ENCODE peak calls at places on chromosomes 13 and 19, in four cellular contexts. B is foreskin keratinocyte, X is heart right ventricle, G is transverse colon. E is an unnamed sample. For H3K4me1, the result is how much of the 10 kb centered on the place peaks cover.

GRCh38 chr13:112891477-112892401 is 77.3 kb upstream of the MCF2L start:
- DNase-seq in G (no peak), X (no peak), B (no peak), E (peak)

GRCh38 chr13:71117920-71118319 is 749.1 kb downstream of the DACH1 start:
- DNase-seq in G (no peak), B (no peak), X (no peak), E (no peak)

GRCh38 chr13:85108356-85108755 is 690.9 kb downstream of the SLITRK6 start:
- DNase-seq in X (no peak), G (no peak), B (peak), E (no peak)

GRCh38 chr19:17841810-17842662 is 5.7 kb downstream of the JAK3 start:
- DNase-seq in B (peak), X (peak), G (peak), E (peak)

GRCh38 chr13:45179428-45179827 is 21.4 kb downstream of the KCTD4 start:
- DNase-seq in X (no peak), B (no peak), G (no peak), E (no peak)

GRCh38 chr13:37640499-37640898 is 41.9 kb upstream of the POSTN start:
- DNase-seq in B (no peak), G (no peak), X (no peak), E (no peak)

GRCh38 chr13:27599845-27600553 is 20.3 kb downstream of the LNX2 start:
- DNase-seq in G (no peak), B (peak), X (no peak), E (no peak)

GRCh38 chr13:76886005-76886291 is 257 bp downstream of the KCTD12 start:
- DNase-seq in X (no peak), B (no peak), G (no peak), E (no peak)

GRCh38 chr13:36919206-36919832 is 719 bp downstream of the SMAD9 start:
- DNase-seq in X (peak), G (peak), B (no peak), E (peak)

GRCh38 chr13:111388851-111389500 is 68.5 kb downstream of the TEX29 start:
- DNase-seq in G (no peak), X (no peak), B (no peak), E (no peak)

GRCh38 chr13:75333103-75333502 is 148.9 kb downstream of the TBC1D4 start:
- DNase-seq in B (no peak), X (no peak), G (no peak), E (no peak)

GRCh38 chr13:39273953-39274352 is 235.7 kb downstream of the NHLRC3 start:
- DNase-seq in G (peak), X (no peak), B (no peak), E (no peak)

GRCh38 chr19:34732548-34733255 is 1.3 kb upstream of the ZNF181 start:
- DNase-seq in G (peak), B (no peak), X (no peak), E (peak)

GRCh38 chr19:23971598-23971997 is 56.9 kb downstream of the ZNF726 start:
- DNase-seq in X (no peak), G (no peak), B (no peak), E (peak)

GRCh38 chr19:1860821-1861598 is 2.4 kb downstream of the KLF16 start:
- DNase-seq in X (no peak), G (no peak), B (no peak), E (peak)

GRCh38 chr19:1287622-1288527 is 2.2 kb downstream of the EFNA2 start:
- DNase-seq in B (no peak), X (no peak), G (no peak), E (peak)

GRCh38 chr19:40716031-40716654 is 543 bp downstream of the COQ8B start:
- DNase-seq in G (no peak), B (peak), X (no peak), E (no peak)

GRCh38 chr19:40716655-40717324 is at the start of the genes COQ8B and ITPKC:
- DNase-seq in X (peak), B (peak), G (peak), E (peak)

GRCh38 chr19:40718774-40719391 is 2.0 kb downstream of the ITPKC start:
- DNase-seq in B (peak), G (peak), X (peak), E (peak)

GRCh38 chr19:40717880-40718773 is 1.2 kb downstream of the ITPKC start:
- DNase-seq in X (no peak), G (peak), B (no peak), E (peak)

DNA sequence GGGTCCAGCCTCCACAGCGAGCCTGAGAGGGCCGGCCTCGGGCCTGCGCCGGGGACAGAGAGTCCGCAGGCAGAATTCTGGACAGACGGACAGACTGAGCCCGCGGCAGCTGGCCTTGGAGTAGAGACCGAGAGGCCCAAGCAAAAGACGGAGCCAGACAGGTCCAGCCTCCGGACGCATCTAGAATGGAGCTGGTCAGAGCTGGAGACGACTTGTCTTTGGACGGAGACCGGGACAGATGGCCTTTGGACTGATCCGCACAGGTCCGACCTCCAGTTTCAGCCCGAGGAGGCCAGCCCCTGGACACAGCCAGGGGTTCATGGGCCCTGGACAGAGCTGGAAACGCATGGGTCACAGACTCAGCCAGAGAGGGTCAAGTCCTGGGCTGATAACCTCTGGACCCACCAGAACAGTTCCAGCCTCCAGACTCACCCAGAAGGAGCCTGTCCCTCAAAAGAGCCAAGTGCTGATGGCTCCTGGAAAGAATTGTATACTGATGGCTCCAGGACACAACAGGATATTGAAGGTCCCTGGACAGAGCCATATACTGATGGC is 490 bp downstream of the ITPKC start:
- DNase-seq in B (no peak), X (peak), G (no peak), E (no peak)
- H3K4me1 ChIP-seq in B (under half), X (half or more), G (under half), E (under half)

GRCh38 chr19:45046355-45046754 is 7.5 kb downstream of the CLASRP start:
- DNase-seq in X (no peak), B (no peak), G (no peak), E (no peak)
- H3K27ac ChIP-seq in X (peak), B (no peak), G (peak), E (peak)

GRCh38 chr19:50708179-50708879 is 11.3 kb downstream of the SHANK1 start:
- DNase-seq in G (no peak), X (no peak), B (no peak), E (no peak)
- H3K4me1 ChIP-seq in G (under half), X (under half), B (under half), E (under half)

DNA sequence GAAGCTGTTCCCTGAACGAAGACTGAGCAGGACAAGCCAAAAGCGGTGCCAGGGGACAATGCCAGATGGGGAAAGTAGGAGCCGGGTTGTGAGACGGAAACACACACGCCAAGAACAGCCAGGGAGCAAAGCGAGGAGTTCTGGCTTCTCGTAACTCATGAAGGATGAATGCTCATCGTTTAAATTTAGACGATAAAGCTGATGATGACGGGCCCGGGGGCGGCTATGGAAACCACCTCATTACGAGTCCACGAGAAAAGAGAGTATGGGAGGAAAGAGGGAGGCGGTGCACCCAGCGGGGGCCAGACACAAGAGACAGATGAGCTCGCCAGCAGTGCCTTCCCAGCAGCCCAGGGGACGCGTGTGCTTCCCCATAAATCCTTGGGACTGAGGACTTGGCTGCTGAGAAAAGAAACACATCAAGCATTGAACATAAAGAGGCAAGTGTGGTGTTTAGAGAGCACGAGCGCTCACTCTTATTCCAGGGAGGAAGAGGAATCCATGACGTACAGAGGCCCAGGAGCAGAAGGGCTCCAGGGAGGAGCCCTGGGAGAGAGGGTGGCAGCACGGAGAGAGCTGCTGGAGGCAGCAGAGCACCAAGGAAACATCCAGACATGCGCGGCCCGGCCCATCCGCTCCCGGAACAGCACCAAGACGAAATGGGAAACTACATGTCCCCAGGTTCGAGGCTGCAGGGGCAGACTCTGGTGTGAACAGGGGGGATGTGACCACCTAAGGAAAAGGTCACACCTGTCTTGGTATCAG is 70.7 kb downstream of the EPS15L1 start:
- DNase-seq in B (no peak), G (no peak), X (no peak), E (no peak)
- H3K27ac ChIP-seq in B (no peak), G (no peak), X (no peak), E (no peak)

DNA sequence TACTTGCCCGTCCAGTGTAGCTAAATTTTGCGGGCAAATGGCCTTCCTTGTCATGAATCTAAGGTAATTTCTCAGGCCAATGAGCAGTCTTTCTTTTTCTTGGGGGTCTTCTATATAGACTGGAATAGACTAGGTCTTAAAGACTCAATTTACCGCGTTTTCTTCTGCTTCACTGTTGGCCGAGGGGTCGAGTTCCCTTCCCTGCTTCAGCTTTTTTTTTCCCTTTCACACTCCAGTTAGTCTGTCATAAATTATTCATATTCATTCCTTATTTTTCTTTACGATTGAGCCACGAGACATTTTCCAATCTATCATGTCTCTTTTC is 276 bp downstream of the ALG11 start:
- DNase-seq in B (no peak), X (no peak), G (no peak), E (no peak)
- H3K4me1 ChIP-seq in B (under half), X (under half), G (under half), E (under half)

GRCh38 chr19:5686647-5687359 is 3.3 kb upstream of the RPL36 start:
- DNase-seq in X (peak), G (peak), B (peak), E (peak)
- H3K27ac ChIP-seq in X (peak), G (peak), B (peak), E (peak)

DNA sequence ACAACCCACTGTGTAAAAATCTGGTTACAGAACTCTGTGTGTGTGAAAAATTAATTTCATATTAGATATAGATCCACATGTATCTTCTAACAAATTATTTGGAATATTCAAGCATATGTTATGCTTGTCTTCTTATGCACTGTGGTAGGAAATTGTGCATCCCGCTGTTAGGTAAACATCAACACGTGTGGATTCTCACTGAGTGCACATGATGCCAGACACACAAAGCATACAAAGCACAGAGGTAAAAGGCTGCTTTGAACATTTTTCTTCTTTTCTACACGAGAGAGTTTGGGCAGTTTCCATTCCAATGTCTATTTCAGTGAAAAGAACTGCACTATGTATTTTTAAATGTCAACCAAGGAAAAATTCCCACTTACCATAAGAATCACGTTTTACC is 354.9 kb downstream of the PCDH9 start:
- DNase-seq in G (no peak), X (no peak), B (no peak), E (no peak)
- H3K4me1 ChIP-seq in G (under half), X (under half), B (under half), E (under half)

E was measured in pancreas.